ENCODE peak calls at places on chromosomes 1 and 21, in five cellular contexts. U is osteocyte, P is HFFc6, B is AG09309, M is HL-60. J is an unnamed sample.
A peak's percentile ranks its signal among the peaks of the same experiment; 100 is the strongest.

GRCh38 chr1:213623103-213623581 is 364.6 kb upstream of the PROX1 start:
- DNase-seq in U (no peak), P (no peak), B (no peak), M (no peak), J (no peak)

GRCh38 chr21:46046471-46046870 is 51.4 kb upstream of the COL6A2 start:
- DNase-seq in U (no peak), P (no peak), B (no peak), M (no peak), J (no peak)

GRCh38 chr1:89841507-89841906 is 20.7 kb downstream of the LRRC8D start:
- DNase-seq in U (no peak), P (no peak), B (no peak), M (no peak), J (no peak)

GRCh38 chr1:97623220-97623619 is 297.6 kb downstream of the DPYD start:
- DNase-seq in U (no peak), P (no peak), B (no peak), M (no peak), J (no peak)

GRCh38 chr21:36542312-36543101 is 62.6 kb upstream of the CLDN14 start:
- DNase-seq in U (no peak), P (no peak), B (no peak), M (no peak), J (no peak)

GRCh38 chr1:228530951-228531731 is 44.0 kb downstream of the RNF187 start:
- DNase-seq in U (no peak), P (no peak), B (no peak), M (no peak), J (no peak)

GRCh38 chr1:215992620-215993019 is 425.5 kb downstream of the KCTD3 start:
- DNase-seq in U (no peak), P (peak; percentile 43), B (no peak), M (no peak), J (no peak)

GRCh38 chr1:175572932-175573871 is 170.2 kb downstream of the TNR start:
- DNase-seq in U (peak; percentile 85), P (no peak), B (no peak), M (no peak), J (no peak)

GRCh38 chr1:228157381-228158126 is 7.8 kb downstream of the GJC2 start:
- DNase-seq in U (no peak), P (no peak), B (no peak), M (no peak), J (no peak)

GRCh38 chr1:197737916-197738315 is 37.4 kb downstream of the DENND1B start:
- DNase-seq in U (no peak), P (no peak), B (no peak), M (no peak), J (no peak)

GRCh38 chr21:44905016-44905724 is 15.5 kb downstream of the ITGB2 start:
- DNase-seq in U (no peak), P (no peak), B (no peak), M (no peak), J (no peak)

GRCh38 chr1:1205769-1206375 is 520 bp downstream of the TNFRSF18 start:
- DNase-seq in U (no peak), P (no peak), B (no peak), M (peak; percentile 36), J (no peak)

GRCh38 chr1:94617957-94618739 is 76.6 kb upstream of the F3 start:
- DNase-seq in U (no peak), P (no peak), B (no peak), M (no peak), J (no peak)

GRCh38 chr1:17347769-17348592 is 24.0 kb upstream of the PADI6 start:
- DNase-seq in U (no peak), P (peak; percentile 38), B (no peak), M (no peak), J (no peak)